ENCODE peak calls at places on chromosomes 11 and 22, in five cellular contexts. One of them, this sample, is unnamed.

GRCh38 chr22:36356708-36357694 is 30.8 kb downstream of the MYH9 start:
- DNase-seq in kidney epithelial cell: no peak
- DNase-seq in Caco-2: no peak
- DNase-seq in mesothelial cell of epicardium: no peak
- DNase-seq in glutamatergic neuron: no peak
- DNase-seq in this sample: no peak

GRCh38 chr11:35847473-35847872 is 96.4 kb upstream of the LDLRAD3 start:
- DNase-seq in kidney epithelial cell: no peak
- DNase-seq in Caco-2: no peak
- DNase-seq in mesothelial cell of epicardium: no peak
- DNase-seq in glutamatergic neuron: no peak
- DNase-seq in this sample: no peak

GRCh38 chr11:128521697-128522062 is 65.7 kb downstream of the ETS1 start:
- DNase-seq in kidney epithelial cell: no peak
- DNase-seq in Caco-2: peak; percentile 11
- DNase-seq in mesothelial cell of epicardium: no peak
- DNase-seq in glutamatergic neuron: no peak
- DNase-seq in this sample: no peak

GRCh38 chr22:30701872-30702271 is 7.2 kb downstream of the OSBP2 start:
- DNase-seq in kidney epithelial cell: no peak
- DNase-seq in Caco-2: no peak
- DNase-seq in mesothelial cell of epicardium: no peak
- DNase-seq in glutamatergic neuron: no peak
- DNase-seq in this sample: no peak

GRCh38 chr11:48005878-48006277 is 25.5 kb downstream of the PTPRJ start:
- DNase-seq in kidney epithelial cell: no peak
- DNase-seq in Caco-2: no peak
- DNase-seq in mesothelial cell of epicardium: no peak
- DNase-seq in glutamatergic neuron: peak; percentile 49
- DNase-seq in this sample: no peak

GRCh38 chr11:19422257-19422656 is 181.5 kb upstream of the E2F8 start:
- DNase-seq in kidney epithelial cell: no peak
- DNase-seq in Caco-2: no peak
- DNase-seq in mesothelial cell of epicardium: no peak
- DNase-seq in glutamatergic neuron: no peak
- DNase-seq in this sample: no peak

GRCh38 chr11:111735262-111736116 is 30.7 kb downstream of the PPP2R1B start:
- DNase-seq in kidney epithelial cell: peak; percentile 97
- DNase-seq in Caco-2: no peak
- DNase-seq in mesothelial cell of epicardium: no peak
- DNase-seq in glutamatergic neuron: no peak
- DNase-seq in this sample: no peak

GRCh38 chr11:4699697-4700435 is 2.2 kb upstream of the OR51E2 start:
- DNase-seq in kidney epithelial cell: no peak
- DNase-seq in Caco-2: no peak
- DNase-seq in mesothelial cell of epicardium: no peak
- DNase-seq in glutamatergic neuron: no peak
- DNase-seq in this sample: no peak

GRCh38 chr11:60018058-60018457 is 1.1 kb downstream of the OOSP4B start:
- DNase-seq in kidney epithelial cell: no peak
- DNase-seq in Caco-2: no peak
- DNase-seq in mesothelial cell of epicardium: no peak
- DNase-seq in glutamatergic neuron: no peak
- DNase-seq in this sample: no peak

GRCh38 chr11:17250561-17251350 is 25.8 kb upstream of the NUCB2 start:
- DNase-seq in kidney epithelial cell: no peak
- DNase-seq in Caco-2: no peak
- DNase-seq in mesothelial cell of epicardium: no peak
- DNase-seq in glutamatergic neuron: no peak
- DNase-seq in this sample: no peak

DNA sequence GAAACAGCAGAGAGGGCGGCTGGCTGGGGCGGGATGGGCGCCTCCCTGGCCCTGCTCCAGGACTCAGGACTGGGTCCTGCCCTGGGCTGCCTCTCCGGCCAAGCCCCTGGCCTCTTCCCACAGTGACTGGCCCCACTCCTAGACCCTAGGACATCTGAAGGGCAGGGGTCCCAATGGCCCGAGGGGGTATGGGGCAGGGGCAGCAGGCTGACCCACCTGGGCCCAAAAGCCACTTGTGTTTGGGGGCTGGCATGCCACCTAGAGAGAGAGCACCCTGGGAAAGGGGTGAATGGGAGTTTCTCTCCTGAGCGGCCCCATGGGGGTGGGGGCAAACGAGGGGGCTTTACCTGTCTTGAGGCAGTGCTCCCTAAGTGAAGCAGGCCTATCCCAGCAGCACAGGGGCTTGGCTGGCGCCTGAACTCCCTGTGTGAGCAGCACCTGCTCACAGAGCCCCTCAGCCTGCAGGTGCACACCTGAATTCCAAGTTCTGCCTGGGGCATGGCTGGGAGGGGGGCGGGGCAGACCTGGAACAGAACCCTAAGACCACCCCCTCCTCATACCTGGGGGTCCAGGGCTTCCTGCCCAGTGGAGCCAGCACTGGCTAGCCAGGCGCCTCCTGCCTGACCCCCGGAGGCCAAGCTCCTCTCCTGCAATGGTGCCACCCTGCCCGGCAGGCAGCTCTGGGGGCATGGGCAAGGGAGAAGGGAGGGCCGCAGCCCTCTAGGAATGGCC is 16.9 kb downstream of the DUSP8 start:
- DNase-seq in kidney epithelial cell: no peak
- DNase-seq in Caco-2: no peak
- DNase-seq in mesothelial cell of epicardium: no peak
- DNase-seq in glutamatergic neuron: peak; percentile 21
- DNase-seq in this sample: no peak
- TF ChIP-seq CTCF in kidney epithelial cell: no peak
- TF ChIP-seq CTCF in Caco-2: no peak
- TF ChIP-seq CTCF in mesothelial cell of epicardium: no peak
- TF ChIP-seq CTCF in glutamatergic neuron: no peak
- TF ChIP-seq CTCF in this sample: no peak

GRCh38 chr22:41584881-41585280 is 4.8 kb downstream of the PMM1 start:
- DNase-seq in kidney epithelial cell: no peak
- DNase-seq in Caco-2: no peak
- DNase-seq in mesothelial cell of epicardium: no peak
- DNase-seq in glutamatergic neuron: no peak
- DNase-seq in this sample: no peak

GRCh38 chr22:41587347-41587723 is 2.3 kb downstream of the PMM1 start:
- DNase-seq in kidney epithelial cell: no peak
- DNase-seq in Caco-2: no peak
- DNase-seq in mesothelial cell of epicardium: no peak
- DNase-seq in glutamatergic neuron: no peak
- DNase-seq in this sample: no peak

GRCh38 chr22:41589601-41590365 is at the start of gene PMM1:
- DNase-seq in kidney epithelial cell: peak; percentile 94
- DNase-seq in Caco-2: peak; percentile 100
- DNase-seq in mesothelial cell of epicardium: peak; percentile 99
- DNase-seq in glutamatergic neuron: peak; percentile 100
- DNase-seq in this sample: peak; percentile 100

GRCh38 chr22:41585898-41586297 is 3.7 kb downstream of the PMM1 start:
- DNase-seq in kidney epithelial cell: no peak
- DNase-seq in Caco-2: no peak
- DNase-seq in mesothelial cell of epicardium: no peak
- DNase-seq in glutamatergic neuron: no peak
- DNase-seq in this sample: no peak

GRCh38 chr22:41589260-41589600 is 410 bp downstream of the PMM1 start:
- DNase-seq in kidney epithelial cell: no peak
- DNase-seq in Caco-2: no peak
- DNase-seq in mesothelial cell of epicardium: no peak
- DNase-seq in glutamatergic neuron: peak; percentile 48
- DNase-seq in this sample: peak; percentile 12
- TF ChIP-seq CTCF in kidney epithelial cell: no peak
- TF ChIP-seq CTCF in Caco-2: no peak
- TF ChIP-seq CTCF in mesothelial cell of epicardium: no peak
- TF ChIP-seq CTCF in glutamatergic neuron: no peak
- TF ChIP-seq CTCF in this sample: no peak

GRCh38 chr11:124891390-124891861 is 6.2 kb downstream of the ROBO4 start:
- DNase-seq in kidney epithelial cell: no peak
- DNase-seq in Caco-2: no peak
- DNase-seq in mesothelial cell of epicardium: no peak
- DNase-seq in glutamatergic neuron: no peak
- DNase-seq in this sample: no peak
- TF ChIP-seq CTCF in kidney epithelial cell: peak; percentile 2
- TF ChIP-seq CTCF in Caco-2: no peak
- TF ChIP-seq CTCF in mesothelial cell of epicardium: no peak
- TF ChIP-seq CTCF in glutamatergic neuron: no peak
- TF ChIP-seq CTCF in this sample: no peak

GRCh38 chr22:20804650-20805049 is 30.7 kb downstream of the SERPIND1 start:
- DNase-seq in kidney epithelial cell: no peak
- DNase-seq in Caco-2: no peak
- DNase-seq in mesothelial cell of epicardium: no peak
- DNase-seq in glutamatergic neuron: no peak
- DNase-seq in this sample: no peak

GRCh38 chr22:20802922-20803553 is 29.1 kb downstream of the SERPIND1 start:
- DNase-seq in kidney epithelial cell: no peak
- DNase-seq in Caco-2: no peak
- DNase-seq in mesothelial cell of epicardium: no peak
- DNase-seq in glutamatergic neuron: no peak
- DNase-seq in this sample: no peak

GRCh38 chr22:20805972-20806471 is 32.1 kb downstream of the SERPIND1 start:
- DNase-seq in kidney epithelial cell: no peak
- DNase-seq in Caco-2: no peak
- DNase-seq in mesothelial cell of epicardium: no peak
- DNase-seq in glutamatergic neuron: no peak
- DNase-seq in this sample: no peak

GRCh38 chr22:20802452-20802851 is 28.5 kb downstream of the SERPIND1 start:
- DNase-seq in kidney epithelial cell: no peak
- DNase-seq in Caco-2: no peak
- DNase-seq in mesothelial cell of epicardium: no peak
- DNase-seq in glutamatergic neuron: no peak
- DNase-seq in this sample: no peak

DNA sequence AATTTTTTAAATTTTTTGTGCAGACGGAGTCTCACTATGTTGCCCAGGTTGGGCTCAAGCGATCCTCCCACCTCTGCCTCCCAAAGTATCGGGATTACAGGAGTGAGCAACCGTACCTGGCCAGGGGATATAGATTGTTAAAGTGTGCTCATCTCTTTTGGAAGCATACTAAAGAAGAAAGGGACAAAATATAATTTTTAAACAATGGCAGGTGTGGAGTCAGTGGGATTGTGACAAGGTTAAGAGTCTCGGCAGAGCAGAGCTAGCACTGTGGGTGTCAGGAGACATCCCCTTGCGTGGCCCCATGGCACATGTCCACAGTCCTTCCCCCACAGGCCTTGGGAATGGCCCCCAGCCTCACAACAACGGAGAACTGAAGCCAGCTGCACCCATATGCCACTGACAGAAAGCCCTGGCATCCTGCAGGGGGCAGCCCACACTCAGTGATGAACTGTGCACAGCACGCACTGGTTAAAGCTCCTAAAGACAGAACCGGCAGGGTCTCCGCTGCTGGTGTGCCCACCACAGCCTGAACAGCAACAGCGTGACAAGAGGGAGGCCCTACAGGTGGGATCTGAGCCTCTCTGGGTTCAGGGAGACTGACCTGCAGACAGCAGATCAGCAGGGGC is 29.9 kb downstream of the SERPIND1 start:
- DNase-seq in kidney epithelial cell: no peak
- DNase-seq in Caco-2: peak; percentile 71
- DNase-seq in mesothelial cell of epicardium: no peak
- DNase-seq in glutamatergic neuron: peak; percentile 79
- DNase-seq in this sample: peak; percentile 57
- TF ChIP-seq CTCF in kidney epithelial cell: peak; percentile 67
- TF ChIP-seq CTCF in Caco-2: peak; percentile 54
- TF ChIP-seq CTCF in mesothelial cell of epicardium: no peak
- TF ChIP-seq CTCF in glutamatergic neuron: peak; percentile 62
- TF ChIP-seq CTCF in this sample: peak; percentile 60

GRCh38 chr11:57001674-57002401 is 13.1 kb downstream of the OR5AK2 start:
- DNase-seq in kidney epithelial cell: no peak
- DNase-seq in Caco-2: no peak
- DNase-seq in mesothelial cell of epicardium: no peak
- DNase-seq in glutamatergic neuron: no peak
- DNase-seq in this sample: no peak
- TF ChIP-seq CTCF in kidney epithelial cell: peak; percentile 17
- TF ChIP-seq CTCF in Caco-2: no peak
- TF ChIP-seq CTCF in mesothelial cell of epicardium: peak; percentile 24
- TF ChIP-seq CTCF in glutamatergic neuron: peak; percentile 49
- TF ChIP-seq CTCF in this sample: no peak

GRCh38 chr11:46107408-46107718 is 13.9 kb downstream of the PHF21A start:
- DNase-seq in kidney epithelial cell: no peak
- DNase-seq in Caco-2: no peak
- DNase-seq in mesothelial cell of epicardium: no peak
- DNase-seq in glutamatergic neuron: no peak
- DNase-seq in this sample: no peak
- TF ChIP-seq CTCF in kidney epithelial cell: no peak
- TF ChIP-seq CTCF in Caco-2: no peak
- TF ChIP-seq CTCF in mesothelial cell of epicardium: no peak
- TF ChIP-seq CTCF in glutamatergic neuron: no peak
- TF ChIP-seq CTCF in this sample: no peak

This sample was measured in Calu3.